ENCODE peak calls at places on chromosomes 2 and 18, in five cellular contexts. M, B, K, N and U are unnamed samples.
A peak's percentile ranks its signal among the peaks of the same experiment; 100 is the strongest.

GRCh38 chr2:191302459-191303155 is 57.4 kb downstream of the MYO1B start:
- DNase-seq in N (no peak), K (no peak), B (no peak), M (no peak), U (no peak)

GRCh38 chr2:143229952-143230351 is 100.7 kb downstream of the ARHGAP15 start:
- DNase-seq in K (no peak), N (no peak), B (no peak), M (no peak), U (no peak)

GRCh38 chr2:105438104-105438929 is 39.5 kb upstream of the FHL2 start:
- DNase-seq in K (peak; percentile 56), N (no peak), M (peak; percentile 41), B (peak; percentile 22), U (no peak)

GRCh38 chr2:82731824-82732223 is 1727.3 kb downstream of the SUCLG1 start:
- DNase-seq in N (no peak), K (no peak), M (no peak), B (no peak), U (no peak)

GRCh38 chr18:25650201-25650941 is 298.4 kb upstream of the ZNF521 start:
- DNase-seq in B (peak; percentile 5), N (no peak), M (no peak), K (peak; percentile 100), U (peak; percentile 54)

GRCh38 chr2:190407662-190408537 is at the start of gene MFSD6:
- DNase-seq in K (no peak), M (peak; percentile 52), N (peak; percentile 91), B (peak; percentile 71), U (peak; percentile 8)

GRCh38 chr2:51710222-51710621 is 678.3 kb upstream of the NRXN1 start:
- DNase-seq in N (no peak), B (peak; percentile 18), K (no peak), M (no peak), U (no peak)

GRCh38 chr2:199273043-199273647 is 184.6 kb downstream of the SATB2 start:
- DNase-seq in N (no peak), M (no peak), B (no peak), K (peak; percentile 84), U (no peak)

GRCh38 chr18:44536041-44536440 is 144.6 kb upstream of the SETBP1 start:
- DNase-seq in M (no peak), B (no peak), K (peak; percentile 86), N (no peak), U (peak; percentile 72)

GRCh38 chr2:241499146-241499965 is 9.0 kb downstream of the STK25 start:
- DNase-seq in N (no peak), M (no peak), K (no peak), B (no peak), U (no peak)

GRCh38 chr2:129490666-129491065 is 488.8 kb upstream of the RAB6C start:
- DNase-seq in N (no peak), M (no peak), K (no peak), B (no peak), U (no peak)

GRCh38 chr2:109063326-109063670 is 65.7 kb upstream of the SH3RF3 start:
- DNase-seq in K (no peak), N (no peak), M (no peak), B (no peak), U (no peak)

GRCh38 chr2:168192839-168193616 is 54.4 kb downstream of the STK39 start:
- DNase-seq in B (no peak), K (no peak), N (no peak), M (no peak), U (no peak)

GRCh38 chr2:238100049-238100820 is at the start of gene ESPNL:
- DNase-seq in N (peak; percentile 65), K (no peak), M (no peak), B (no peak), U (no peak)

GRCh38 chr18:74152906-74153305 is 4.6 kb downstream of the TIMM21 start:
- DNase-seq in B (no peak), K (no peak), M (no peak), N (no peak), U (no peak)

GRCh38 chr2:217954971-217955740 is 47.6 kb downstream of the TNS1 start:
- DNase-seq in N (peak; percentile 68), K (no peak), M (no peak), B (no peak), U (no peak)

GRCh38 chr18:54813305-54813704 is 15.0 kb upstream of the RAB27B start:
- DNase-seq in K (no peak), N (no peak), M (no peak), B (no peak), U (no peak)

GRCh38 chr2:68837861-68838341 is 33.3 kb downstream of the BMP10 start:
- DNase-seq in M (no peak), N (no peak), K (peak; percentile 86), B (no peak), U (no peak)

GRCh38 chr2:150856596-150857281 is 369.3 kb upstream of the RND3 start:
- DNase-seq in B (no peak), K (no peak), M (no peak), N (no peak), U (peak; percentile 12)

GRCh38 chr2:160621748-160622147 is 128.1 kb upstream of the RBMS1 start:
- DNase-seq in B (no peak), K (no peak), N (no peak), M (no peak), U (no peak)

GRCh38 chr2:85886585-85886984 is 2.2 kb downstream of the ST3GAL5 start:
- DNase-seq in B (peak; percentile 59), N (no peak), M (peak; percentile 79), K (peak; percentile 98), U (peak; percentile 67)

GRCh38 chr18:56083097-56083865 is 495.3 kb upstream of the TCF4 start:
- DNase-seq in N (no peak), K (peak; percentile 74), B (peak; percentile 8), M (peak; percentile 24), U (no peak)

GRCh38 chr2:57685047-57685446 is 361.6 kb upstream of the VRK2 start:
- DNase-seq in N (no peak), B (no peak), K (no peak), M (no peak), U (no peak)

GRCh38 chr2:20071397-20072383 is 20.3 kb upstream of the LAPTM4A start:
- DNase-seq in M (peak; percentile 71), B (peak; percentile 58), K (peak; percentile 88), N (no peak), U (peak; percentile 73)

GRCh38 chr18:45851196-45851925 is 25.9 kb downstream of the SIGLEC15 start:
- DNase-seq in M (no peak), B (no peak), N (no peak), K (no peak), U (no peak)

GRCh38 chr2:85756195-85756594 is 2.4 kb downstream of the ATOH8 start:
- DNase-seq in N (peak; percentile 60), K (no peak), M (no peak), B (no peak), U (no peak)

GRCh38 chr2:183505911-183506310 is 381.7 kb downstream of the NUP35 start:
- DNase-seq in K (no peak), N (no peak), M (no peak), B (no peak), U (no peak)

GRCh38 chr2:189164732-189165131 is 14.8 kb downstream of the COL5A2 start:
- DNase-seq in N (no peak), K (peak; percentile 48), B (no peak), M (peak; percentile 46), U (peak; percentile 73)

GRCh38 chr2:164205347-164205746 is 415.9 kb downstream of the GRB14 start:
- DNase-seq in N (no peak), B (no peak), M (no peak), K (peak; percentile 72), U (peak; percentile 79)

GRCh38 chr2:216635171-216635570 is 2.0 kb downstream of the IGFBP2 start:
- DNase-seq in M (no peak), N (no peak), B (no peak), K (no peak), U (no peak)

GRCh38 chr2:216635701-216636541 is 2.7 kb downstream of the IGFBP2 start:
- DNase-seq in M (no peak), K (peak; percentile 45), B (no peak), N (no peak), U (no peak)

GRCh38 chr2:216632952-216633615 is at the start of gene IGFBP2:
- DNase-seq in K (peak; percentile 60), N (no peak), B (peak; percentile 66), M (peak; percentile 35), U (peak; percentile 36)

GRCh38 chr2:216633616-216634316 is 546 bp downstream of the IGFBP2 start:
- DNase-seq in M (no peak), K (no peak), N (no peak), B (no peak), U (no peak)

DNA sequence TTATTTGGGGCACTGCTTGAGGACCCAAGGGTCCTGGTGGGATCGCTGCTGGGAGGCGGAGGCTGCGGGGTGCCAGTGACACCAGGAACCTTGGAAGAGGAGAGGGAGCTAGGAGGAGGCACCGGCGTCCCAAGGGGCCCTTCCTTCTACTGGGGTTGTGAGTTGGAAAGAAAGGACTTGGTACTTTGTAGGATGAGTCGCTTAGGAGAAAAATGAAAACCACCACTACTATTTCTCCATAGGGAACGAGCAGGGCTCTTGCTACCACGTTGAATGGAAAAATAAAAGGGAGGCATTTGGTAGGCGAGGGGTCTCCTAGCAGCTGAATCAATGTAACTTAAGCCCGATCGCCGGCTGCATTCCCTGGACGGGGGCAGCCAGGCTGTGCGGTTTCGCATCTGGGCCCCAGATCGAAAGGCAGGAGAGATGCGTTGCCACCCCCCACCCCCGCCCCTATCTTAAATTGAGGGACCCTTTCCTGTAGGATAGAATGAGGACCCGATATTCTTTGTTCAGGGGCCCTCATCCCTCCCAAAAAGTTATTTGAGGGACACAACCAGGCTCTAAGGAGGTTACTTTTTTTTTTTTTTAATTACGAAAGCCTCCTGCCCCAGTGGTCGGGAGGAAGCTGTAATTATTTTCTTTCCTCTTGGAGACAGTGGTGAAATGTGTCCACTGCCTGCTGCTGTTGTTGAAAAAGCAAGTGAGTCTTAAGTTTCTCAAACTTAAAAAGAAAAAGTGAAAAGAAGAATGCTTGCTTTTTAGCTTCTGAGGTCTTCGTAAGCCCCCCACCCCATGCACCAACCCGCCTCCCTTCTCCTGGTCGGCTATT is 1.3 kb downstream of the IGFBP2 start:
- DNase-seq in K (no peak), M (no peak), N (no peak), B (no peak), U (no peak)
- H3K27ac ChIP-seq in K (peak overlapping the region; percentile 18), M (no peak overlapping the region), N (no peak overlapping the region), B (peak overlapping the region; percentile 61), U (no peak overlapping the region)

GRCh38 chr2:236623816-236624215 is 54.2 kb downstream of the ACKR3 start:
- DNase-seq in M (no peak), K (no peak), N (no peak), B (no peak), U (no peak)
- H3K27me3 ChIP-seq in M (no peaks in the 10 kb centered on the region), K (peaks cover 18% of the 10 kb centered on the region), N (no peaks in the 10 kb centered on the region), B (no peaks in the 10 kb centered on the region), U (peaks cover 7% of the 10 kb centered on the region)

GRCh38 chr2:18842836-18843235 is 253.5 kb upstream of the NT5C1B start:
- DNase-seq in M (no peak), B (no peak), K (no peak), N (no peak), U (no peak)
- H3K27ac ChIP-seq in M (no peak overlapping the region), B (no peak overlapping the region), K (no peak overlapping the region), N (no peak overlapping the region), U (no peak overlapping the region)

GRCh38 chr2:127584047-127584446 is 48.6 kb downstream of the MYO7B start:
- DNase-seq in M (no peak), B (no peak), K (no peak), N (no peak), U (no peak)

GRCh38 chr2:127580167-127581049 is 44.9 kb downstream of the MYO7B start:
- DNase-seq in M (no peak), K (no peak), N (no peak), B (no peak), U (no peak)

GRCh38 chr2:127582863-127583861 is 47.7 kb downstream of the MYO7B start:
- DNase-seq in K (no peak), B (no peak), M (no peak), N (no peak), U (no peak)

GRCh38 chr2:127581050-127581345 is 45.5 kb downstream of the MYO7B start:
- DNase-seq in M (no peak), N (no peak), K (no peak), B (no peak), U (no peak)

GRCh38 chr2:127581516-127582490 is 46.3 kb downstream of the MYO7B start:
- DNase-seq in K (no peak), N (no peak), M (no peak), B (no peak), U (no peak)
- H3K27me3 ChIP-seq in K (no peaks in the 10 kb centered on the region), N (no peaks in the 10 kb centered on the region), M (no peaks in the 10 kb centered on the region), B (no peaks in the 10 kb centered on the region), U (peaks cover 2% of the 10 kb centered on the region)